ENCODE peak calls at places on chromosomes 2 and 18, in four cellular contexts. A is GM03348; X is frontal cortex; M is activated naive CD4-positive, alpha-beta T cell treated with anti-CD3 and anti-CD28 coated beads for 36 hours. O is an unnamed sample.

GRCh38 chr2:234290671-234291070 is 206.2 kb downstream of the ARL4C start:
- DNase-seq in A (no peak), X (no peak), M (peak), O (no peak)

GRCh38 chr2:86000938-86001312 is 104.8 kb downstream of the POLR1A start:
- DNase-seq in A (no peak), X (no peak), M (no peak), O (no peak)

GRCh38 chr2:134657650-134658250 is 61.0 kb downstream of the TMEM163 start:
- DNase-seq in A (no peak), X (no peak), M (peak), O (no peak)

GRCh38 chr2:67462741-67463496 is 65.8 kb downstream of the ETAA1 start:
- DNase-seq in A (no peak), X (no peak), M (no peak), O (no peak)

GRCh38 chr2:19854596-19855235 is 47.1 kb downstream of the TTC32 start:
- DNase-seq in A (no peak), X (no peak), M (no peak), O (no peak)

GRCh38 chr2:127932199-127932877 is 46.6 kb upstream of the AMMECR1L start:
- DNase-seq in A (peak), X (no peak), M (no peak), O (no peak)

GRCh38 chr2:30511122-30512083 is 64.4 kb downstream of the LCLAT1 start:
- DNase-seq in A (no peak), X (no peak), M (no peak), O (peak)

GRCh38 chr2:121707920-121708361 is 28.7 kb downstream of the NIFK start:
- DNase-seq in A (no peak), X (no peak), M (no peak), O (no peak)

GRCh38 chr2:239934571-239935171 is 90.5 kb downstream of the NDUFA10 start:
- DNase-seq in A (peak), X (peak), M (peak), O (peak)

GRCh38 chr2:170394988-170395387 is 217.0 kb downstream of the MYO3B start:
- DNase-seq in A (no peak), X (no peak), M (no peak), O (no peak)

GRCh38 chr2:74576151-74576755 is 21.7 kb downstream of the DOK1 start:
- DNase-seq in A (peak), X (no peak), M (no peak), O (no peak)

GRCh38 chr2:182616471-182617393 is 99.3 kb upstream of the DNAJC10 start:
- DNase-seq in A (peak), X (no peak), M (no peak), O (no peak)

GRCh38 chr2:133418021-133418420 is 150.2 kb downstream of the NCKAP5 start:
- DNase-seq in A (no peak), X (no peak), M (no peak), O (no peak)

GRCh38 chr2:104793971-104794370 is 59.9 kb upstream of the POU3F3 start:
- DNase-seq in A (no peak), X (no peak), M (no peak), O (no peak)

GRCh38 chr2:233247744-233248143 is 3.7 kb upstream of the ATG16L1 start:
- DNase-seq in A (no peak), X (no peak), M (peak), O (no peak)

GRCh38 chr2:205655775-205656425 is 26.4 kb upstream of the NRP2 start:
- DNase-seq in A (no peak), X (no peak), M (no peak), O (no peak)

GRCh38 chr18:67590571-67591141 is 74.1 kb upstream of the DSEL start:
- DNase-seq in A (peak), X (no peak), M (no peak), O (no peak)

GRCh38 chr2:96508521-96509113 is 3.5 kb upstream of the NEURL3 start:
- DNase-seq in A (no peak), X (no peak), M (no peak), O (no peak)

GRCh38 chr2:208097801-208098200 is 26.5 kb downstream of the CRYGD start:
- DNase-seq in A (peak), X (no peak), M (no peak), O (no peak)

GRCh38 chr2:62873603-62874002 is 168.1 kb downstream of the EHBP1 start:
- DNase-seq in A (no peak), X (no peak), M (no peak), O (no peak)

GRCh38 chr2:189137519-189137918 is 42.0 kb downstream of the COL5A2 start:
- DNase-seq in A (no peak), X (no peak), M (no peak), O (no peak)

O was measured in prostate gland.